ENCODE peak calls at places on chromosomes 4 and X, in nine cellular contexts. N, Q, G, V, L, A, U, C and K are unnamed samples.

GRCh38 chrX:96474357-96475125 is 210.1 kb upstream of the DIAPH2 start:
- DNase-seq in C (no peak), N (no peak), U (no peak), L (no peak), G (no peak), V (no peak), A (no peak), Q (no peak), K (no peak)

GRCh38 chrX:15160558-15160957 is 109.3 kb downstream of the ASB9 start:
- DNase-seq in L (no peak), V (no peak), Q (no peak), G (no peak), A (no peak), U (peak; percentile 44), C (no peak), N (no peak), K (no peak)

GRCh38 chr4:1549638-1550035 is 134.5 kb downstream of the FAM53A start:
- DNase-seq in V (no peak), U (no peak), A (peak; percentile 12), L (no peak), N (no peak), G (no peak), C (no peak), Q (no peak), K (no peak)

GRCh38 chr4:121464854-121465253 is 84.0 kb upstream of the QRFPR start:
- DNase-seq in G (no peak), A (no peak), Q (no peak), V (no peak), U (no peak), L (no peak), C (no peak), N (no peak), K (no peak)

GRCh38 chr4:8026455-8026854 is 86.8 kb upstream of the AFAP1 start:
- DNase-seq in A (no peak), N (no peak), Q (no peak), G (no peak), V (no peak), C (no peak), U (no peak), L (no peak), K (no peak)

GRCh38 chr4:95889662-95890061 is 49.8 kb downstream of the PDHA2 start:
- DNase-seq in C (peak; percentile 4), A (no peak), Q (no peak), L (peak; percentile 19), V (no peak), N (no peak), G (no peak), U (no peak), K (no peak)

GRCh38 chr4:173152104-173152503 is 16.5 kb upstream of the GALNT7 start:
- DNase-seq in L (no peak), A (no peak), N (no peak), G (no peak), Q (no peak), V (no peak), C (no peak), U (no peak), K (no peak)

GRCh38 chr4:98996056-98996941 is 778 bp downstream of the METAP1 start:
- DNase-seq in Q (no peak), L (peak; percentile 20), V (no peak), G (no peak), N (peak; percentile 36), A (no peak), U (peak; percentile 6), C (no peak), K (no peak)

GRCh38 chr4:169270156-169270809 is 473 bp downstream of the SH3RF1 start:
- DNase-seq in N (peak; percentile 55), C (no peak), G (peak; percentile 23), L (peak; percentile 43), A (peak; percentile 86), U (peak; percentile 53), V (peak; percentile 41), Q (peak; percentile 73), K (no peak)

GRCh38 chr4:67713531-67714247 is 12.7 kb upstream of the UBA6 start:
- DNase-seq in C (no peak), A (no peak), L (peak; percentile 56), N (peak; percentile 21), U (no peak), Q (no peak), G (no peak), V (no peak), K (no peak)

GRCh38 chr4:151730003-151730559 is 30.7 kb downstream of the GATB start:
- DNase-seq in G (no peak), V (no peak), A (no peak), N (no peak), L (peak; percentile 18), C (no peak), U (peak; percentile 60), Q (no peak), K (no peak)

GRCh38 chr4:158768577-158769174 is at the start of gene FNIP2:
- DNase-seq in A (peak; percentile 86), V (no peak), U (peak; percentile 73), C (no peak), G (peak; percentile 61), L (peak; percentile 78), N (peak; percentile 96), Q (peak; percentile 82), K (no peak)